ENCODE peak calls at places on chromosomes 1 and 21, in seven cellular contexts. V is K562, M is SK-N-SH, X is GM12878, G is GM12891, D is H1, T is HepG2. A is an unnamed sample.

GRCh38 chr1:201025571-201026002 is 2.1 kb upstream of the KIF21B start:
- DNase-seq in V (peak), M (no peak), X (no peak), G (no peak), D (no peak), T (no peak), A (peak)

GRCh38 chr1:43522776-43523480 is 7.8 kb upstream of the PTPRF start:
- DNase-seq in V (peak), M (no peak), X (no peak), G (no peak), D (no peak), T (peak), A (no peak)

GRCh38 chr1:180927841-180928240 is 15.1 kb downstream of the KIAA1614 start:
- DNase-seq in V (no peak), M (peak), X (no peak), G (no peak), D (no peak), T (no peak), A (no peak)

GRCh38 chr1:46136711-46137110 is 4.3 kb upstream of the PIK3R3 start:
- DNase-seq in V (no peak), M (peak), X (no peak), G (no peak), D (no peak), T (no peak), A (no peak)

GRCh38 chr1:164707868-164708331 is 148.9 kb downstream of the PBX1 start:
- DNase-seq in V (no peak), M (no peak), X (no peak), G (no peak), D (no peak), T (no peak), A (no peak)

GRCh38 chr1:42730988-42731387 is 9.0 kb downstream of the CLDN19 start:
- DNase-seq in V (peak), M (peak), X (no peak), G (no peak), D (no peak), T (no peak), A (no peak)

GRCh38 chr21:44925027-44925755 is 4.5 kb upstream of the ITGB2 start:
- DNase-seq in V (no peak), M (no peak), X (no peak), G (no peak), D (no peak), T (no peak), A (no peak)

GRCh38 chr1:230877139-230877923 is 9.0 kb upstream of the C1orf198 start:
- DNase-seq in V (no peak), M (no peak), X (no peak), G (no peak), D (no peak), T (no peak), A (no peak)

GRCh38 chr1:240055978-240056772 is 35.5 kb upstream of the FMN2 start:
- DNase-seq in V (no peak), M (no peak), X (no peak), G (no peak), D (no peak), T (no peak), A (no peak)

GRCh38 chr1:228540161-228540917 is 53.2 kb downstream of the RNF187 start:
- DNase-seq in V (no peak), M (no peak), X (no peak), G (no peak), D (no peak), T (no peak), A (no peak)

GRCh38 chr1:70071597-70071996 is 133.8 kb downstream of the LRRC40 start:
- DNase-seq in V (no peak), M (no peak), X (no peak), G (no peak), D (no peak), T (no peak), A (no peak)

GRCh38 chr1:235100124-235100801 is 28.4 kb downstream of the TOMM20 start:
- DNase-seq in V (no peak), M (no peak), X (peak), G (no peak), D (no peak), T (peak), A (peak)

GRCh38 chr1:109740615-109741373 is at the start of gene GSTM3:
- DNase-seq in V (no peak), M (no peak), X (no peak), G (no peak), D (no peak), T (no peak), A (no peak)

GRCh38 chr1:42037586-42037985 is 115.6 kb upstream of the GUCA2B start:
- DNase-seq in V (no peak), M (no peak), X (no peak), G (no peak), D (no peak), T (no peak), A (no peak)

GRCh38 chr1:208449951-208450350 is 205.8 kb upstream of the PLXNA2 start:
- DNase-seq in V (peak), M (no peak), X (no peak), G (no peak), D (no peak), T (no peak), A (no peak)

GRCh38 chr1:219577331-219577730 is 35.6 kb downstream of the ZC3H11B start:
- DNase-seq in V (no peak), M (no peak), X (no peak), G (no peak), D (no peak), T (no peak), A (no peak)

GRCh38 chr1:235806128-235806527 is 60.6 kb downstream of the LYST start:
- DNase-seq in V (no peak), M (no peak), X (no peak), G (no peak), D (no peak), T (no peak), A (no peak)

GRCh38 chr1:53125122-53125521 is 17.3 kb downstream of the SLC1A7 start:
- DNase-seq in V (no peak), M (no peak), X (no peak), G (no peak), D (no peak), T (no peak), A (no peak)

GRCh38 chr1:68221971-68222355 is 10.4 kb downstream of the WLS start:
- DNase-seq in V (no peak), M (no peak), X (no peak), G (no peak), D (no peak), T (no peak), A (no peak)

GRCh38 chr1:171251741-171252300 is 3.5 kb downstream of the FMO1 start:
- DNase-seq in V (no peak), M (peak), X (no peak), G (no peak), D (no peak), T (peak), A (no peak)

GRCh38 chr1:234330843-234331215 is 42.4 kb upstream of the COA6 start:
- DNase-seq in V (no peak), M (no peak), X (no peak), G (no peak), D (no peak), T (no peak), A (no peak)

GRCh38 chr21:16418211-16418610 is 688.4 kb downstream of the USP25 start:
- DNase-seq in V (no peak), M (no peak), X (no peak), G (no peak), D (no peak), T (no peak), A (no peak)

GRCh38 chr1:156413310-156414246 is 44.6 kb downstream of the RHBG start:
- DNase-seq in V (no peak), M (no peak), X (no peak), G (no peak), D (no peak), T (no peak), A (no peak)

GRCh38 chr1:1295154-1295923 is 12.4 kb downstream of the ACAP3 start:
- DNase-seq in V (no peak), M (no peak), X (no peak), G (no peak), D (no peak), T (no peak), A (no peak)

GRCh38 chr1:225681231-225681630 is 28.3 kb upstream of the ENAH start:
- DNase-seq in V (no peak), M (no peak), X (no peak), G (no peak), D (no peak), T (no peak), A (no peak)

GRCh38 chr1:1670866-1671265 is 12.1 kb upstream of the CDK11B start:
- DNase-seq in V (no peak), M (no peak), X (no peak), G (no peak), D (no peak), T (no peak), A (no peak)

GRCh38 chr1:108646661-108647269 is 14.1 kb downstream of the HENMT1 start:
- DNase-seq in V (no peak), M (no peak), X (no peak), G (no peak), D (no peak), T (peak), A (no peak)

GRCh38 chr1:26824735-26825134 is 1.8 kb upstream of the ZDHHC18 start:
- DNase-seq in V (no peak), M (no peak), X (no peak), G (no peak), D (no peak), T (no peak), A (no peak)

GRCh38 chr1:1827456-1827855 is 49.2 kb upstream of the NADK start:
- DNase-seq in V (no peak), M (no peak), X (no peak), G (no peak), D (no peak), T (no peak), A (no peak)

GRCh38 chr1:240946926-240947325 is 335.0 kb upstream of the GREM2 start:
- DNase-seq in V (peak), M (peak), X (no peak), G (peak), D (no peak), T (peak), A (peak)

DNA sequence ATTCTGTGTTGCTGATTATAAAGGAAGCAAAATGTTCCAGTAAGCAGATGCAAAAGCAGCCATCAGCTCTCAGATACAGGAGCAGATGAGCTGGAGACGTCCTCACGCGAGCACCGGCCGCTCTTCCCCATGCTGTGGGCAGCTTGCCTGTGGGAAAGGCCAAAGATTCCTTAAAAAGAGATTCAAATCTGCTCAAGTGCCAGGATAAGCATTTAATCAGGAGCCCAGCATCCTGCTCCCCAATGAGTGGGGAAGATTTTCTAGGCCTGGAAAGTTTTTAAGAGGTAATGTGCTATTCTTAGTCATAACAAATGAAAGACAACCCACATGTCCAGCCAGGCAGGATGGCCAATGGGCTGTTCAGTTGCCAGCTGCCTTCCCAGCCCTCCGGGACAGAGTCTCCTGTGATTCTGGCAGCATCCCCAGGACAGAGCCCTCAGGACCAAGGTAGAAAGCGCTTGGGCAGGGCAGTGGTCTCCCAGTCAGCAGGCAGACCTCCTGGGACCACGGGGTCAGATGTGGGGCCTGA is 108.2 kb upstream of the TMPRSS2 start:
- DNase-seq in V (no peak), M (no peak), X (no peak), G (no peak), D (no peak), T (no peak), A (no peak)
- TF ChIP-seq TAF1 in V (no peak), M (no peak), X (no peak), G (no peak), D (no peak), T (no peak), A (no peak)

GRCh38 chr1:246773213-246773641 is 49.0 kb downstream of the SCCPDH start:
- DNase-seq in V (no peak), M (no peak), X (peak), G (no peak), D (no peak), T (no peak), A (no peak)

GRCh38 chr1:246769306-246769705 is 45.1 kb downstream of the SCCPDH start:
- DNase-seq in V (no peak), M (no peak), X (no peak), G (no peak), D (no peak), T (no peak), A (no peak)

GRCh38 chr1:246775531-246776385 is 51.5 kb downstream of the SCCPDH start:
- DNase-seq in V (no peak), M (no peak), X (no peak), G (no peak), D (no peak), T (no peak), A (no peak)

GRCh38 chr1:246771366-246771765 is 47.2 kb downstream of the SCCPDH start:
- DNase-seq in V (no peak), M (no peak), X (no peak), G (no peak), D (no peak), T (no peak), A (no peak)

GRCh38 chr1:246772686-246773085 is 48.5 kb downstream of the SCCPDH start:
- DNase-seq in V (no peak), M (no peak), X (no peak), G (no peak), D (no peak), T (no peak), A (no peak)
- TF ChIP-seq TAF1 in V (no peak), M (no peak), X (no peak), G (no peak), D (no peak), T (no peak), A (no peak)

GRCh38 chr1:21255284-21255942 is 34.9 kb downstream of the ECE1 start:
- DNase-seq in V (peak), M (peak), X (peak), G (peak), D (peak), T (peak), A (peak)
- TF ChIP-seq TAF1 in V (no peak), M (no peak), X (no peak), G (no peak), D (no peak), T (no peak), A (no peak)

GRCh38 chr1:63686696-63687095 is 87.1 kb upstream of the ROR1 start:
- DNase-seq in V (no peak), M (no peak), X (no peak), G (no peak), D (no peak), T (no peak), A (no peak)

GRCh38 chr1:63683759-63684158 is 90.1 kb upstream of the ROR1 start:
- DNase-seq in V (no peak), M (no peak), X (no peak), G (no peak), D (no peak), T (no peak), A (no peak)

GRCh38 chr1:63690966-63691365 is 82.9 kb upstream of the ROR1 start:
- DNase-seq in V (no peak), M (no peak), X (no peak), G (no peak), D (no peak), T (no peak), A (no peak)

GRCh38 chr1:63691672-63692425 is 82.0 kb upstream of the ROR1 start:
- DNase-seq in V (peak), M (peak), X (no peak), G (peak), D (no peak), T (peak), A (no peak)

GRCh38 chr1:63688302-63688701 is 85.5 kb upstream of the ROR1 start:
- DNase-seq in V (no peak), M (no peak), X (no peak), G (no peak), D (no peak), T (no peak), A (no peak)
- TF ChIP-seq TAF1 in V (no peak), M (no peak), X (no peak), G (no peak), D (no peak), T (no peak), A (no peak)